ENCODE peak calls at places on chromosome 1, in five cellular contexts. G, Q, J, T and H are unnamed samples.

GRCh38 chr1:236160540-236161127 is 18.3 kb downstream of the GPR137B start:
- DNase-seq in G (no peak), Q (no peak), J (no peak), T (no peak), H (no peak)

GRCh38 chr1:87888456-87888855 is 559.8 kb downstream of the LMO4 start:
- DNase-seq in T (no peak), J (no peak), G (no peak), Q (no peak), H (peak)

GRCh38 chr1:212754715-212755114 is 36.9 kb downstream of the NSL1 start:
- DNase-seq in Q (no peak), T (no peak), G (no peak), J (no peak), H (no peak)

GRCh38 chr1:208808301-208808700 is 564.1 kb upstream of the PLXNA2 start:
- DNase-seq in J (no peak), T (peak), Q (no peak), G (no peak), H (no peak)

GRCh38 chr1:44775930-44776748 is 799 bp downstream of the RPS8 start:
- DNase-seq in G (no peak), Q (no peak), J (no peak), T (peak), H (peak)

GRCh38 chr1:209162651-209163050 is 420.9 kb upstream of the CAMK1G start:
- DNase-seq in T (no peak), G (no peak), J (no peak), Q (no peak), H (peak)

GRCh38 chr1:6035719-6036118 is 10.0 kb upstream of the KCNAB2 start:
- DNase-seq in Q (no peak), T (no peak), G (no peak), J (no peak), H (no peak)

GRCh38 chr1:236642763-236643162 is 38.4 kb upstream of the HEATR1 start:
- DNase-seq in J (no peak), Q (no peak), T (no peak), G (no peak), H (no peak)

GRCh38 chr1:66556161-66556611 is 22.2 kb downstream of the SGIP1 start:
- DNase-seq in Q (no peak), T (peak), J (no peak), G (no peak), H (no peak)

GRCh38 chr1:179817789-179818188 is 59.8 kb downstream of the TOR1AIP2 start:
- DNase-seq in J (peak), Q (no peak), T (no peak), G (peak), H (peak)

GRCh38 chr1:20372676-20373075 is 82.0 kb downstream of the VWA5B1 start:
- DNase-seq in Q (no peak), J (no peak), G (no peak), T (no peak), H (no peak)

GRCh38 chr1:229578168-229579100 is 19.9 kb upstream of the ABCB10 start:
- DNase-seq in G (no peak), Q (no peak), J (no peak), T (no peak), H (no peak)

GRCh38 chr1:17370618-17371017 is 1.4 kb upstream of the PADI6 start:
- DNase-seq in G (no peak), T (peak), J (no peak), Q (no peak), H (no peak)

DNA sequence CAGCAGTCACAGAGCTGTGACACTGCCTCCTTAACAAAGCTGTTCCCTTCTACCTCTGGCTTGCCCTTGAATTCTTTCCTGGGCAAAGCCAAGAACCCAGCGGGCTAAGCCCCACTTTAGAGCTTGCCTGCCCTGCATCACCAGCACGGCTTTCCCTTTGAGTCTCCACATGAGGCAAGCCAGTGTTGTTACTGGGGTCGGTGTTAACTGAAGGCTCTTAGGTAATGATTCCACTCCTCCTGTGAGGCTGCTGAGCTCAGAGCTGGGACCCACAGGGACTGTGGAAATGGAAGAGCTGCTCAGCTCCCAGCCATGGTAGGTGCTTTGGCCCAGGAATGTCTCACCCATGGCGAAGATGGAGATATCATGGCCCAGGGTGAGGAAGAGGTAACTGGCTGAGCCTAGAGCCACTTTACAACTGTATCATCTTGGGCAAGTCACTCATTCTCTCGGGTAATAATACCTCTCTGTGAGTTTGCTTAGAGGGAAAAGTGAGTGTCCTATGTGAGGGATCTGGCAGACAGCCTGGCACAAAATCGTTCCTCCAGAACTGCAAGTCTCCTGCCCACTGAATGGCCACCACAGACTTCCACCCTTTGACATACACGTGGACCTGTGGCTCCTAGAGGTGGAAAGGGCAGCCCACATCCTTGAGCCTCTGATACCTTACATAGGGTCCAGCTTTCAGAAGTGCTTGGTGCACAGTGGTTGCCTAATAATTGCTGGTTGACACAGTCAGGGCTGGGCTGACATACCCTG is 654.1 kb downstream of the PTPRU start:
- DNase-seq in G (no peak), J (no peak), Q (no peak), T (no peak), H (no peak)
- TF ChIP-seq CTCF in G (no peak), J (no peak), Q (no peak), T (no peak), H (no peak)

GRCh38 chr1:174023438-174023837 is 1.3 kb upstream of the RC3H1 start:
- DNase-seq in Q (no peak), T (peak), G (peak), J (peak), H (peak)
- H3K4me3 ChIP-seq in Q (no peak), T (no peak), G (no peak), J (no peak), H (no peak)

GRCh38 chr1:3776231-3777030 is 3.9 kb downstream of the SMIM1 start:
- DNase-seq in Q (no peak), G (no peak), J (no peak), T (no peak), H (no peak)
- TF ChIP-seq CTCF in Q (no peak), G (no peak), J (no peak), T (no peak), H (no peak)

GRCh38 chr1:173470608-173471007 is 6.5 kb upstream of the PRDX6 start:
- DNase-seq in Q (no peak), G (no peak), J (no peak), T (no peak), H (no peak)

GRCh38 chr1:173475564-173476196 is 1.5 kb upstream of the PRDX6 start:
- DNase-seq in J (no peak), G (peak), Q (no peak), T (peak), H (peak)

GRCh38 chr1:173476197-173476663 is 905 bp upstream of the PRDX6 start:
- DNase-seq in T (no peak), G (no peak), Q (no peak), J (no peak), H (no peak)

GRCh38 chr1:173474097-173474779 is 2.9 kb upstream of the PRDX6 start:
- DNase-seq in J (no peak), Q (no peak), T (no peak), G (peak), H (no peak)

DNA sequence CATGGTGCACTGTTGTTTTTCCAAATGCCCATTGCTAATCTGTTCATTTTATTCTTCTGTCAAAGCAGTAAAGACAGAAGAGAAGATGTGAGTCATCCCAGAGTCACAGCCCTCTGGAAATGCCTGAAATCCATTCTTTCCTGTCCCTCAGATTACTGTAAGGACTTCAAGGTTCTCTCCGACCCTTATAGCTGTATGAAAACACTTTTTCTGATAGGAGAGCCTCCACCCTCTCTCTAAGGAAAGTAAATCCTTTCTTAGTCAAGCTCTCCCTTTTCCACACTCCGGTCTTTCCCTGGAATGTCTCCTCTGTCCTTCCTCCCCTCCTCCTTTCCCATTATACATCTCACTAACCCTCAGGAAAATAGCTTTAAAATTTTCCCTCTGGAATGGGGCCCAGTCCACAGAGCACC is 3.5 kb upstream of the PRDX6 start:
- DNase-seq in G (peak), J (no peak), Q (no peak), T (peak), H (peak)
- H3K4me3 ChIP-seq in G (no peak), J (no peak), Q (no peak), T (no peak), H (no peak)

GRCh38 chr1:206978259-206978658 is 8.0 kb upstream of the FCAMR start:
- DNase-seq in T (no peak), Q (no peak), J (no peak), G (no peak), H (no peak)

GRCh38 chr1:206986402-206986801 is 16.1 kb upstream of the FCAMR start:
- DNase-seq in J (no peak), T (no peak), Q (no peak), G (no peak), H (no peak)

GRCh38 chr1:206985162-206985749 is 15.0 kb upstream of the FCAMR start:
- DNase-seq in G (no peak), J (no peak), Q (no peak), T (no peak), H (no peak)

GRCh38 chr1:206979379-206980043 is 9.3 kb upstream of the FCAMR start:
- DNase-seq in G (peak), Q (no peak), T (peak), J (no peak), H (peak)

DNA sequence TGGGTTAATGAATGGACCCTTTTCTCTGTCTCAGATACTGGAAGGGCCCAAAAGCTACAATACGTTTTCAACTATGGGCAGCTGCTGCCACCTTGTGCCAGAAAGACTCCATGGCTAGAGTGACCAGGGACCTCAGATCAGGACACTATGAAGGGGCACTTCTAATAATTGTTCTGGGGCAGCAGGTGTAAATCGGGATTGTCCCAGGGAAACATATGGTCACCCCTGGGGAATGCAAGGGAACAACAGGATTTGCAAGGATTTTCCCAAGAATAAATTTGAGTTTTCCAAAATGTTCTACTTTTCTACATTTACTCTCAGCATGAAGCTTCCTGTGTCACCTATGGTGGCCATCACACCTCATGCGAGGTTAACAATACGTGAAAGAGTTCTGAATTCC is 12.0 kb upstream of the FCAMR start:
- DNase-seq in G (peak), J (peak), Q (no peak), T (peak), H (peak)
- TF ChIP-seq CTCF in G (peak), J (peak), Q (peak), T (peak), H (peak)

GRCh38 chr1:23531695-23532094 is 662 bp upstream of the E2F2 start:
- DNase-seq in T (no peak), Q (no peak), G (no peak), J (no peak), H (no peak)
- H3K4me3 ChIP-seq in T (no peak), Q (peak), G (peak), J (no peak), H (peak)

GRCh38 chr1:156846643-156847042 is 12.3 kb downstream of the INSRR start:
- DNase-seq in J (no peak), T (no peak), Q (no peak), G (no peak), H (no peak)

GRCh38 chr1:156844102-156844501 is 14.8 kb downstream of the INSRR start:
- DNase-seq in Q (no peak), T (no peak), G (no peak), J (no peak), H (no peak)

GRCh38 chr1:156844638-156845037 is 14.3 kb downstream of the INSRR start:
- DNase-seq in J (no peak), G (no peak), T (no peak), Q (no peak), H (no peak)

GRCh38 chr1:156845953-156846545 is 12.9 kb downstream of the INSRR start:
- DNase-seq in G (no peak), T (no peak), Q (no peak), J (no peak), H (no peak)

DNA sequence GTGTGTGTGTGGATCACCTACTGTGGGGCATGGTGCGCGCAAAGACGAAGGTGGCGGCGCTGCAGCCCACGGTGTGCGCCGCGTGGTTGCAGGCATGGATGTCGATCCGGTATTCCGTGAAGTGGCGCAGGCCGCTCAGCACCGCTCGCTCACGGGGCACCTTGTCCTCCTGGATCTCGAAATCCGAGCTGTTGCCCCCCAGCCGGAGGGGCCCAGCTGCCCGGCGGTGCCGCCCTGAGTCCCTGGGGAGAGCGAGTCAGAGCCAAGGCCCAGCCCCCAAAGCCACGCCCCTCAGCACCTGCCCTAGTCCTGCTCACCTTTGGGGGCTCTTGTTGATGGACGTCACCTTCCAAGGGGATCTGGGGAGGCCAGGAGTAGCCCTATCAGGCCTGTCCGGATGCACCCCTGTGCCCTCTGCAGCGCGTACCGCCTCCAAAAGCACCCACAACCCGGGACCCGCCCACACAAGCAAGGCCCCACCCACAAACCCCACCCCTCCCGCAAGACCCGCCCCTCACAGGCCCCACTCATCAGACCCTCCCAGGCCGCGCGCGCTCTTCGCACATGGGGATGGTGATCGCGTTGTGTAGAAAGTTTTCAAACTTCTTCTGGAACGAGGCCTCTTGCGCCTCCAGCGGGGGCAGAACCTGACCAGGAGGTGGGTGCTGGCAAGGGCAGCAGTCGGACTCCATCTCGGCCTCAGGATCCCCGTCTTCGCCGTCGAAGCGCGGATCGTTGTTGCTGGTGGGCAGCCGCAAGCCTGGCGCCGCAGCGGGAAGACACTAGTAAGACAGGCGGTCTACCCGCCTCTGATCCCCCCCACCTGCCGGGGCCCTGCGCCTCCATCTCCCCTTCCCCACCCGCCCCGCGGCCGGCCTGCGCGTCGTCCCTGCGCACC is 13.6 kb downstream of the INSRR start:
- DNase-seq in T (peak), J (no peak), G (no peak), Q (no peak), H (no peak)
- TF ChIP-seq CTCF in T (no peak), J (no peak), G (no peak), Q (no peak), H (no peak)

DNA sequence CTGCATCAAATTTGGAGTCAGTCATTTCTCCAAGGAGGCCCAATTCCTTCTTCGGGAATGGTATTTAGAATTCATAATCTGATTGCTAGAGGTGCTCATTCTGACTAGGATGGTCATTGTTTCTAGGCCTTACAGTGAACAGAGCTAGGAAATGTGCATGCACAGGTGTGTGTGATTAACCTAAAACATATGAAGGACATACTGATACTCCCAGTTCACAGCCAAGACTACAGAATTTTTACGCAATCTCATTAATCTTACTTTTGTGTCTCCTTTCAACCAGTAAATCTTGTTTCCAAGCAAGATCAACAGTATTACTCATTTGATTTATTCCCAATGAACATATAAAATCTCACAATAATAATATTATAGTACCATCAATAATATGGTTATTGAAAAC is 47.1 kb downstream of the NFASC start:
- DNase-seq in T (peak), G (no peak), J (no peak), Q (no peak), H (no peak)
- H3K4me3 ChIP-seq in T (no peak), G (no peak), J (no peak), Q (no peak), H (no peak)

DNA sequence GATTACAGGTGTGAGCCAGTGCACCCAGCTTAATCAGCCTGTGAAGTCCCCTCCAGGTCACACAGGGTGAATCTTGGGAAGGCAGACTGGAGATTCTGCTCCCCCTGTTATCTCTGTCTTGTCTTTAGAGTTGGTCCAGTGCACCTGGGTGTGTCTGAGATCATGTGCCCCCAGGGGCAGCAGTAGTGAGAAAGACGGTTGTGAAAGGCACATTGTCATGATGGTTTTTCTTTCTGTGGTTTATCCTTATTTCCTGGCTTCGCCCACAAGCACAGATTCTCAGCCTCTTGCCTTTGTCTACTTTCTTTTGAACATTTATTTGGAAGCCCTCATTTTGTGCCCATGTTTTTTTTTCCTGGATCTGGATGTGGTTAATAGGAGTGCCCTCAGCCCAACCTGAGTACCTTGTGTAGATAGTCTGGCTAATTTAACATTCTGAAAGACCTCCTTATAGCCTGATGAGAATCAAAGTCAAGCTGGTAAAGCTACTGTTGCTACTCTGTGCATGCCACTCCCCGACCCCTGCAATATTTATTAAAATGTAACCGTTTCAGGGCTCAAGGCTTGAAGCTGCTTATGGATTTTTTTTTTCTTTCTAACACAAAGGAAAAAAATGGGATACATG is 23.7 kb downstream of the UCK2 start:
- DNase-seq in G (peak), Q (no peak), T (peak), J (no peak), H (peak)
- TF ChIP-seq CTCF in G (no peak), Q (no peak), T (no peak), J (no peak), H (no peak)

DNA sequence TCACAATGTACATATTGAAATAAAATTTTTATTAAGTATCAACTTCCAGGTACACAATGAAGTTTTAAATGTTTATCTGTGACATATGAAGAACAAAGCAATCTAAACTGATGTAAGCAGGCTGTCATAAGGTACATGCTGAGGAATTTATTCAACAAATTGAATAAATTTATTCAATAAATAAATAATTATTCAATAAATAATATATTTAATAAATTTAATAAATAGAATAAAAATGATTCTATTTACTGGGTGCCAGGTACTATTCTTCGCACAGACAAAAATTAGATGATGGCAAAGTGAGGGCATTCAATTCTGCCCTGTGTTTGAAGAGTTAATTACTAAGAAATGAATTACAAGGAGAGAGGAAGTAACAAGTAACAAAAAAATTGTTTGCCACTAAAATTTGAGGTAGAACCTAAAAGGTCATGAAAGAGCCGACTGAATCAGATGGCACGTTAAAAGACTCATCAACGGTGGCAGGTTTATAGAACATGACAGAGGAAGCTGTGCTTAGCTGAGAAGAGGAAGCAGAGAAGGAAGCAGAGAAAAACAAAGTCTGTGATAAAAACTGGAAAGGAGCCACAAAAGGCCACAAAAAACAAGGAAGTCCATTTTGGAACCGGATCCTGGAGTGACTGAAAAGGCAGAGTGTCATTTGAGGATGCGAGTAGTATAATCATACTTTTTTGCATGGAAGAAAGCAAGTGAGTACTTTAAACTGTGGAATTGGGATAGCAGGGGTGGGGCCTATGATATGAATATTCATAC is 2.2 kb upstream of the USP24 start:
- DNase-seq in J (no peak), T (no peak), G (no peak), Q (no peak), H (no peak)
- H3K4me3 ChIP-seq in J (no peak), T (no peak), G (no peak), Q (no peak), H (no peak)